ENCODE peak calls at places on chromosome 16, in four cellular contexts. F is AG09309, U is cardiac fibroblast, S is glutamatergic neuron. W is an unnamed sample.

GRCh38 chr16:53457670-53458069 is 23.4 kb downstream of the RBL2 start:
- DNase-seq in F (no peak), U (no peak), S (no peak), W (no peak)

GRCh38 chr16:74623214-74623842 is 16.4 kb upstream of the GLG1 start:
- DNase-seq in F (no peak), S (no peak), U (peak), W (no peak)

GRCh38 chr16:81774348-81774747 is 4.7 kb upstream of the PLCG2 start:
- DNase-seq in F (no peak), S (no peak), U (no peak), W (peak)

GRCh38 chr16:67544329-67544841 is 15.8 kb downstream of the RIPOR1 start:
- DNase-seq in S (peak), F (no peak), U (no peak), W (no peak)

GRCh38 chr16:70695351-70696070 is 9.7 kb upstream of the MTSS2 start:
- DNase-seq in U (no peak), S (no peak), F (no peak), W (no peak)

GRCh38 chr16:22232277-22233049 is 26.4 kb downstream of the EEF2K start:
- DNase-seq in S (no peak), U (peak), F (no peak), W (no peak)

GRCh38 chr16:81190667-81191066 is 47.8 kb upstream of the BCO1 start:
- DNase-seq in F (peak), S (no peak), U (peak), W (no peak)

GRCh38 chr16:50308237-50308965 is 42.0 kb downstream of the ADCY7 start:
- DNase-seq in F (no peak), S (no peak), U (no peak), W (peak)

GRCh38 chr16:57318240-57318970 is 33.9 kb upstream of the PLLP start:
- DNase-seq in U (no peak), S (no peak), F (no peak), W (no peak)

GRCh38 chr16:66578596-66579531 is at the start of gene CMTM2:
- DNase-seq in F (no peak), S (peak), U (no peak), W (no peak)

GRCh38 chr16:49337814-49338350 is 35.7 kb upstream of the C16orf78 start:
- DNase-seq in F (no peak), S (no peak), U (no peak), W (no peak)

GRCh38 chr16:29714972-29715371 is 30.8 kb downstream of the C16orf54 start:
- DNase-seq in U (no peak), S (no peak), F (no peak), W (no peak)

GRCh38 chr16:50816901-50817555 is 75.1 kb downstream of the CYLD start:
- DNase-seq in U (no peak), S (no peak), F (no peak), W (no peak)

GRCh38 chr16:30112197-30113030 is 923 bp downstream of the GDPD3 start:
- DNase-seq in F (no peak), U (peak), S (peak), W (peak)

GRCh38 chr16:65032397-65032796 is 89.5 kb downstream of the CDH11 start:
- DNase-seq in U (peak), S (no peak), F (no peak), W (no peak)

GRCh38 chr16:30748634-30749445 is 615 bp downstream of the PHKG2 start:
- DNase-seq in S (peak), U (peak), F (no peak), W (no peak)

GRCh38 chr16:81531415-81531814 is 86.8 kb downstream of the CMIP start:
- DNase-seq in F (no peak), U (no peak), S (no peak), W (no peak)

GRCh38 chr16:86961133-86961720 is 356.0 kb downstream of the C16orf95 start:
- DNase-seq in U (no peak), S (no peak), F (no peak), W (no peak)

GRCh38 chr16:1007284-1007850 is 25.8 kb downstream of the SOX8 start:
- DNase-seq in U (no peak), S (no peak), F (no peak), W (no peak)

GRCh38 chr16:86490859-86491642 is 19.3 kb upstream of the FOXF1 start:
- DNase-seq in F (no peak), S (no peak), U (no peak), W (no peak)

GRCh38 chr16:19522369-19523159 is 666 bp upstream of the GDE1 start:
- DNase-seq in S (no peak), U (no peak), F (no peak), W (no peak)

GRCh38 chr16:53281280-53281679 is 153.0 kb upstream of the RBL2 start:
- DNase-seq in F (no peak), S (no peak), U (no peak), W (no peak)

GRCh38 chr16:69176033-69176780 is 10.8 kb upstream of the SNTB2 start:
- DNase-seq in U (peak), S (no peak), F (peak), W (no peak)

GRCh38 chr16:3149630-3150345 is 15.0 kb downstream of the ZNF213 start:
- DNase-seq in U (peak), F (no peak), S (peak), W (peak)
- TF ChIP-seq CTCF in U (peak), F (peak), S (peak), W (no peak)

GRCh38 chr16:11253009-11253994 is 2.7 kb downstream of the SOCS1 start:
- DNase-seq in S (no peak), F (no peak), U (peak), W (no peak)

GRCh38 chr16:11255737-11256656 is at the start of gene SOCS1:
- DNase-seq in S (peak), F (peak), U (peak), W (peak)

GRCh38 chr16:11253995-11254912 is 1.8 kb downstream of the SOCS1 start:
- DNase-seq in F (no peak), U (no peak), S (no peak), W (no peak)

GRCh38 chr16:11256657-11257130 is 690 bp upstream of the SOCS1 start:
- DNase-seq in U (peak), S (peak), F (no peak), W (no peak)

DNA sequence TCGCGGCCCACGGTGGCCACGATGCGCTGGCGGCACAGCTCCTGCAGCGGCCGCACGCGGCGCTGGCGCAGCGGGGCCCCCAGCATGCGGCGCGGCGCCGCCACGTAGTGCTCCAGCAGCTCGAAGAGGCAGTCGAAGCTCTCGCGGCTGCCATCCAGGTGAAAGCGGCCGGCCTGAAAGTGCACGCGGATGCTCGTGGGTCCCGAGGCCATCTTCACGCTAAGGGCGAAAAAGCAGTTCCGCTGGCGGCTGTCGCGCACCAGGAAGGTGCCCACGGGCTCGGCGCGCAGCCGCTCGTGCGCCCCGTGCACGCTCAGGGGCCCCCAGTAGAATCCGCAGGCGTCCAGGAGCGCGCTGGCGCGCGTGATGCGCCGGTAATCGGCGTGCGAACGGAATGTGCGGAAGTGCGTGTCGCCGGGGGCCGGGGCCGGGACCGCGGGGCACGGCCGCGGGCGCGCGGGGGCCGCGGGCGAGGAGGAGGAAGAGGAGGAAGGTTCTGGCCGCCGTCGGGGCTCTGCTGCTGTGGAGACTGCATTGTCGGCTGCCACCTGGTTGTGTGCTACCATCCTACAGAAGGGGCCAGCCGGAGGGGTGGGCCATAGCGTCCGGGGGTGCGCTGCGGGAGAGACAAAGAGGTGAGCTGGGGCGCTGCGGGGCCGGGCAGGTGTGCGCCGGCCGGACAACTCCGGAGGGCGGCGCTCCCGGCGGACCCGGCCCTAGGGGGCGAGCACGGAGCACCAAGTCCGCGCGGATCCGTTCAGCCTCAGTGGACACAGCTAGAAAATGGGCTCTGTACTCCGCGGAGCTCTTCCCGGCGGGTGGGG is 879 bp downstream of the SOCS1 start:
- DNase-seq in S (peak), F (no peak), U (peak), W (peak)
- TF ChIP-seq CTCF in S (no peak), F (no peak), U (no peak), W (no peak)

DNA sequence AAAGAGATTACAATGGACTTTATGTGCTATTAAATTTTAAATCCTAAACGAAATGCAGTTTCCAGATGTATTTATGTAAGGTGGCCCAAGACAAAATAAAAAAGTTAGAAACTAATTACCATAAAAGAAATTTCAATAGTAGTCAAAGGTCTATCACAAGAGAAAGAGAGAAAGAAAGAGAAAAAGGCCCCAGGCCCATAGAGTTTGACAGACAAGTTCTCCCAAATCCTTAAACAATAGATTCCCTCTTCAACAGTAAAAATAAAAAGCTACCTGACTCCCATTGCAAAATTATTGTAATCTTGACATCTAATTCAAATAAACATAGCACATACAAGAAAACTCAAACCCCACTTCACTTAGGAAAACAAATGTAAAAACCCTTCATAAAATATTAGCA is 8.6 kb upstream of the ERCC4 start:
- DNase-seq in S (no peak), U (no peak), F (no peak), W (no peak)
- TF ChIP-seq CTCF in S (no peak), U (no peak), F (no peak), W (no peak)

GRCh38 chr16:88876942-88877526 is 10.6 kb upstream of the PABPN1L start:
- DNase-seq in U (no peak), F (no peak), S (no peak), W (no peak)

GRCh38 chr16:88872650-88873331 is 6.3 kb upstream of the PABPN1L start:
- DNase-seq in U (no peak), F (no peak), S (no peak), W (no peak)

GRCh38 chr16:88877564-88878289 is 11.3 kb upstream of the PABPN1L start:
- DNase-seq in F (no peak), U (no peak), S (no peak), W (no peak)

GRCh38 chr16:88875703-88876234 is 9.3 kb upstream of the PABPN1L start:
- DNase-seq in U (no peak), F (no peak), S (no peak), W (no peak)

DNA sequence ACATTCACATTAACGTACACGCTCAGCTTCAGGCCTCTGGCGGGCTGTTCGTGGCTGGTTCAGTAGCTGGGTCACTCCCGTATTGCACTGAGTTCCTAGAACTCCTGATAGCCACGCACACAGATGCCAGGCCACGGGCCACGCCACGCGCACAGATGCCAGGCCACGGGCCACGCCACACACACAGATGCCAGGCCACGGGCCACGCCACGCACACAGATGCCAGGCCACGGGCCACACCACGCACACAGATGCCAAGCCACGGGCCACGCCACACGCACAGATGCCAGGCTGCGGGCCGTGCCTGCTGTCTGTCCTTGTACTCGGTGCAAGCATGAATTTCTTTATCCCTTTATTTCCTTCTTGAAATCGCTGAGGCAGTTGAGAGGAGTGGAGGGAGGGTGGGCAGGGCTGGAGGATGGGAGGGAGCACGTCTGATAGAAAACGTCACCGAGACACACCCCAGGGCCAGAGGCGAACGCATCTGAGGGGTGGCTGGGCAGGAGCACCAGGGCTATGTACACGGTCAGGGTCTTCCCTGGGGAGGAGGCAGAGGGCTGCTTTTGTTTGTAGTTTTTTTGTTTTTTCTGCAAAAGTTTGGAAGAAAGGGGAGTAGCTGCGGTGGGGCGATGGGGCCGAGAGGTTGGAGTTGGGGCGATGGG is 8.6 kb upstream of the PABPN1L start:
- DNase-seq in U (no peak), S (no peak), F (no peak), W (no peak)
- TF ChIP-seq CTCF in U (no peak), S (no peak), F (no peak), W (no peak)

GRCh38 chr16:4513086-4513860 is 25.3 kb downstream of the CDIP1 start:
- DNase-seq in S (no peak), F (no peak), U (no peak), W (no peak)
- TF ChIP-seq CTCF in S (no peak), F (no peak), U (no peak), W (no peak)

W was measured in activated B cell treated with CpG ODN at 0.5 μM for 24 hours.